ENCODE peak calls at places on chromosomes 5 and 9, in five cellular contexts. O is MM.1S, J is PC-9, N is Karpas-422, Y is GM23248. U is an unnamed sample. For H3K9me2, H3K9me3 and H3K4me1, the result is how much of the 10 kb centered on the place peaks cover.

GRCh38 chr5:102971693-102972293 is 148.1 kb downstream of the GIN1 start:
- DNase-seq in O (peak), J (no peak), N (peak), Y (peak), U (peak)

GRCh38 chr5:139745121-139745799 is 50.3 kb upstream of the PSD2 start:
- DNase-seq in O (no peak), J (peak), N (no peak), Y (peak), U (peak)

GRCh38 chr5:139181835-139182452 is 16.2 kb downstream of the SIL1 start:
- DNase-seq in O (no peak), J (peak), N (peak), Y (peak), U (peak)

GRCh38 chr5:128925973-128926372 is 39.3 kb upstream of the SLC27A6 start:
- DNase-seq in O (no peak), J (no peak), N (no peak), Y (no peak), U (no peak)

GRCh38 chr9:16316911-16317817 is 553.3 kb downstream of the BNC2 start:
- DNase-seq in O (no peak), J (no peak), N (no peak), Y (no peak), U (no peak)

GRCh38 chr5:179805529-179806249 is 977 bp downstream of the MGAT4B start:
- DNase-seq in O (peak), J (no peak), N (peak), Y (peak), U (peak)

GRCh38 chr5:55022454-55022853 is 1.6 kb upstream of the GZMK start:
- DNase-seq in O (no peak), J (no peak), N (no peak), Y (no peak), U (no peak)

GRCh38 chr5:124661317-124662141 is 84.9 kb downstream of the ZNF608 start:
- DNase-seq in O (no peak), J (peak), N (no peak), Y (peak), U (peak)

GRCh38 chr9:137379761-137380161 is 43.2 kb downstream of the EXD3 start:
- DNase-seq in O (no peak), J (no peak), N (no peak), Y (no peak), U (no peak)

GRCh38 chr9:88813810-88814209 is 177.5 kb upstream of the S1PR3 start:
- DNase-seq in O (no peak), J (no peak), N (no peak), Y (no peak), U (no peak)

GRCh38 chr5:177495243-177496060 is 2.0 kb downstream of the PDLIM7 start:
- DNase-seq in O (no peak), J (peak), N (peak), Y (peak), U (peak)

GRCh38 chr5:72328172-72328571 is 8.0 kb downstream of the PTCD2 start:
- DNase-seq in O (no peak), J (no peak), N (no peak), Y (peak), U (no peak)

GRCh38 chr5:91690921-91691320 is 307.8 kb upstream of the ARRDC3 start:
- DNase-seq in O (no peak), J (no peak), N (no peak), Y (no peak), U (no peak)

GRCh38 chr5:147971472-147971871 is 65.1 kb upstream of the C5orf46 start:
- DNase-seq in O (no peak), J (no peak), N (no peak), Y (no peak), U (no peak)

GRCh38 chr5:126490167-126490937 is 67.1 kb downstream of the GRAMD2B start:
- DNase-seq in O (no peak), J (no peak), N (no peak), Y (peak), U (no peak)

GRCh38 chr5:1018596-1018995 is 10.0 kb downstream of the NKD2 start:
- DNase-seq in O (no peak), J (no peak), N (no peak), Y (no peak), U (no peak)

GRCh38 chr5:111782171-111782570 is 25.2 kb upstream of the NREP start:
- DNase-seq in O (no peak), J (no peak), N (no peak), Y (peak), U (no peak)

GRCh38 chr5:73774924-73775323 is 148.9 kb downstream of the ARHGEF28 start:
- DNase-seq in O (no peak), J (no peak), N (no peak), Y (no peak), U (no peak)
- H3K9me2 ChIP-seq in O (under half), J (under half), N (under half), Y (under half), U (under half)

GRCh38 chr5:98968056-98968564 is 39.3 kb upstream of the CHD1 start:
- DNase-seq in O (no peak), J (no peak), N (no peak), Y (no peak), U (no peak)
- H3K9me3 ChIP-seq in O (under half), J (under half), N (under half), Y (under half), U (under half)

DNA sequence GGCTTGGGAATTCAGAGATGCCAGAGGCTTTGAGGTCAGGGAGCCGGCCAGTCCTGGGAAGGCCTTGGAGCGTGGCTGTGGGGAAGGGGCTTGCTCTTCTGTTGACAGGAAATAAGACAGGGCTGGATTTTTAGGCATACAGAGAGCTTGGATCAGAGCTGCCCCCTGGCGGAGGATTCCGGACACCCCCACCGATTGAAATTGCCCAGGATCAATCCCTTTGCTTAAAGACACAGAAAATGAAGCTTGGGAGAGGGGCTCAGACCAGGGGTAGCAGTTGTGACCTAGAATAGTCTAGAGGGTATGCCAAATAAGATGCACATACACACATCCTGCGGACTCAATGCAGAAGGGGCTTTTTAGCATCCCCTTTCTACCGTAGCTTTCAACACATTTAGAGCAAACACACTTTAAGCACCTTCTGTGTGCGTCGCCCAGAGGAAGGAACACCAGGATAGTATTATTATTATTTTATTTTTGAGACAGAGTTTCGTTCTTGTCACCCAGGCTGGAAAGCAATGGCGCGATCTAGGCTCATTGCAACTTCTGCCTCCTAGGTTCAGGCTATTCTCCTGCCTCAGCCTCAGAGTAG is 1.7 kb upstream of the NTMT1 start:
- DNase-seq in O (peak), J (peak), N (peak), Y (peak), U (peak)
- H3K4me1 ChIP-seq in O (under half), J (under half), N (under half), Y (under half), U (under half)

DNA sequence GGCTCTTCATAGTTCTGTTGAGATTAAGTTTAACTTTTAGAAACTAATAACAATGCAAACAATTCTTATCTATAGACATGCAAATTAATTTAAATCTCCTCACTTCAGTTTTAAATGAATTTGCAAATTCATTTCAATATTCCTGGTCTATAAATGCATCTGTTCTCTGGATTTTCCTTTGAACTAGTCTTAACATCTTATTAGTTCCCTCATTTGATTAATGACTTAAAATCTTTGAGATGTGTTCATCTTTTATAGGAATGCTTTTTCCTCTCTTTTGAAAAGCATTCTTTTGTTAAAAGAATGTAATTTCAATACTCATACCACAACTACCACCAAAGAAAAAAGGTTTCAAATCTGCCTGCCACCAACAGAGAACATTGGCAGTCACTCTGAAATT is 169.4 kb downstream of the RASEF start:
- DNase-seq in O (no peak), J (no peak), N (no peak), Y (no peak), U (no peak)
- H3K9me2 ChIP-seq in O (under half), J (under half), N (under half), Y (under half), U (under half)